ENCODE peak calls at places on chromosomes 11 and 22, in eight cellular contexts. B is activated effector memory CD4-positive, alpha-beta T cell treated with anti-CD3 and anti-CD28 coated beads, Interleukin-2, amount 50 U/mL, for 16 hours; N is cardiac muscle cell; R is HCEC 1CT; J is activated T-helper 1 cell treated with Interleukin-2 at 50 U/mL for 16 hours; X is effector memory CD4-positive, alpha-beta T cell; Z is fibroblast of lung; M is activated CD8-positive, alpha-beta memory T cell treated with anti-CD3 and anti-CD28 coated beads for 48 hours. U is an unnamed sample.

GRCh38 chr11:19838994-19839768 is 126.5 kb downstream of the NAV2 start:
- DNase-seq in B (no peak), N (no peak), R (no peak), J (no peak), X (no peak), Z (peak), M (no peak), U (peak)

GRCh38 chr11:104736503-104736902 is 161.8 kb downstream of the CASP12 start:
- DNase-seq in B (no peak), N (peak), R (no peak), J (no peak), X (no peak), Z (no peak), M (no peak), U (no peak)

GRCh38 chr22:50157976-50158375 is 12.6 kb upstream of the PANX2 start:
- DNase-seq in B (no peak), N (no peak), R (no peak), J (no peak), X (no peak), Z (no peak), M (no peak), U (no peak)

GRCh38 chr22:42283288-42284229 is 13.1 kb upstream of the TCF20 start:
- DNase-seq in B (peak), N (peak), R (no peak), J (no peak), X (peak), Z (peak), M (no peak), U (no peak)

GRCh38 chr22:40709752-40710413 is 30.6 kb downstream of the MCHR1 start:
- DNase-seq in B (no peak), N (peak), R (no peak), J (no peak), X (no peak), Z (no peak), M (no peak), U (no peak)

GRCh38 chr22:44925465-44926123 is 84.2 kb downstream of the PHF21B start:
- DNase-seq in B (peak), N (no peak), R (no peak), J (no peak), X (no peak), Z (no peak), M (no peak), U (no peak)

GRCh38 chr22:30444632-30445437 is 19.3 kb downstream of the MTFP1 start:
- DNase-seq in B (peak), N (peak), R (peak), J (no peak), X (no peak), Z (peak), M (no peak), U (no peak)

GRCh38 chr11:723120-723883 is 17.3 kb downstream of the EPS8L2 start:
- DNase-seq in B (peak), N (peak), R (peak), J (no peak), X (no peak), Z (peak), M (no peak), U (peak)

GRCh38 chr22:17501679-17502285 is 61.5 kb upstream of the SLC25A18 start:
- DNase-seq in B (no peak), N (peak), R (peak), J (no peak), X (no peak), Z (peak), M (no peak), U (peak)

GRCh38 chr11:63277345-63277943 is 34.0 kb upstream of the SLC22A25 start:
- DNase-seq in B (no peak), N (no peak), R (no peak), J (no peak), X (no peak), Z (no peak), M (no peak), U (no peak)

GRCh38 chr11:911031-911889 is 650 bp upstream of the CHID1 start:
- DNase-seq in B (peak), N (peak), R (peak), J (no peak), X (no peak), Z (peak), M (peak), U (no peak)

GRCh38 chr11:119540370-119541125 is 117.6 kb upstream of the THY1 start:
- DNase-seq in B (peak), N (no peak), R (no peak), J (no peak), X (no peak), Z (no peak), M (no peak), U (no peak)

GRCh38 chr22:19877626-19878339 is 23.1 kb upstream of the GNB1L start:
- DNase-seq in B (peak), N (peak), R (peak), J (no peak), X (no peak), Z (peak), M (no peak), U (no peak)

GRCh38 chr22:31945478-31945815 is 1.1 kb downstream of the YWHAH start:
- DNase-seq in B (no peak), N (no peak), R (no peak), J (no peak), X (no peak), Z (no peak), M (no peak), U (no peak)

GRCh38 chr11:66039765-66040164 is 9.2 kb downstream of the GAL3ST3 start:
- DNase-seq in B (no peak), N (no peak), R (no peak), J (no peak), X (no peak), Z (no peak), M (no peak), U (no peak)

GRCh38 chr11:116499396-116500001 is 273.3 kb downstream of the BUD13 start:
- DNase-seq in B (peak), N (peak), R (no peak), J (no peak), X (no peak), Z (peak), M (peak), U (peak)

GRCh38 chr11:88480217-88480616 is 142.7 kb upstream of the CTSC start:
- DNase-seq in B (no peak), N (peak), R (peak), J (no peak), X (no peak), Z (peak), M (no peak), U (peak)

GRCh38 chr11:120389693-120390584 is 53.7 kb downstream of the ARHGEF12 start:
- DNase-seq in B (no peak), N (no peak), R (no peak), J (no peak), X (no peak), Z (no peak), M (no peak), U (no peak)

GRCh38 chr11:2519517-2519878 is 74.7 kb downstream of the KCNQ1 start:
- DNase-seq in B (no peak), N (no peak), R (no peak), J (no peak), X (no peak), Z (no peak), M (no peak), U (no peak)

GRCh38 chr11:3095712-3096361 is 38.6 kb upstream of the CARS1 start:
- DNase-seq in B (no peak), N (peak), R (peak), J (no peak), X (no peak), Z (peak), M (no peak), U (peak)

GRCh38 chr11:462107-462890 is 12.2 kb downstream of the PTDSS2 start:
- DNase-seq in B (no peak), N (no peak), R (no peak), J (no peak), X (no peak), Z (no peak), M (no peak), U (no peak)

GRCh38 chr22:32752868-32753520 is 48.5 kb upstream of the TIMP3 start:
- DNase-seq in B (no peak), N (peak), R (no peak), J (no peak), X (no peak), Z (peak), M (no peak), U (no peak)

GRCh38 chr11:126533560-126533959 is 178.1 kb downstream of the ST3GAL4 start:
- DNase-seq in B (no peak), N (no peak), R (no peak), J (no peak), X (no peak), Z (no peak), M (no peak), U (no peak)

GRCh38 chr11:76625787-76626186 is 44.8 kb downstream of the LRRC32 start:
- DNase-seq in B (no peak), N (no peak), R (no peak), J (no peak), X (no peak), Z (no peak), M (no peak), U (no peak)

U was measured in kidney glomerular epithelial cell.